ENCODE peak calls at places on chromosomes 7 and 10, in eight cellular contexts. S, F, E, Z, I, V, R and N are unnamed samples.

GRCh38 chr7:106167439-106168136 is 55.5 kb upstream of the SYPL1 start:
- DNase-seq in S (no peak), F (no peak), E (no peak), Z (no peak), I (no peak), V (peak; percentile 75), R (no peak), N (no peak)

GRCh38 chr10:131979336-131979735 is 2.4 kb downstream of the BNIP3 start:
- DNase-seq in S (no peak), F (no peak), E (no peak), Z (no peak), I (no peak), V (no peak), R (no peak), N (no peak)

GRCh38 chr7:1883031-1883761 is 213.1 kb downstream of the ELFN1 start:
- DNase-seq in S (no peak), F (no peak), E (no peak), Z (peak; percentile 13), I (peak; percentile 80), V (peak; percentile 96), R (no peak), N (peak; percentile 53)

GRCh38 chr7:81743665-81744064 is 26.2 kb downstream of the HGF start:
- DNase-seq in S (no peak), F (no peak), E (no peak), Z (no peak), I (no peak), V (no peak), R (no peak), N (no peak)

GRCh38 chr7:38179719-38180333 is 1.8 kb downstream of the STARD3NL start:
- DNase-seq in S (no peak), F (no peak), E (no peak), Z (no peak), I (no peak), V (no peak), R (no peak), N (no peak)

GRCh38 chr10:6737758-6738463 is 157.8 kb upstream of the PRKCQ start:
- DNase-seq in S (no peak), F (no peak), E (no peak), Z (no peak), I (peak; percentile 69), V (no peak), R (no peak), N (no peak)

GRCh38 chr7:37534893-37535610 is 86.4 kb upstream of the ELMO1 start:
- DNase-seq in S (no peak), F (no peak), E (no peak), Z (no peak), I (no peak), V (no peak), R (no peak), N (no peak)

GRCh38 chr10:21052072-21052708 is 155.1 kb upstream of the NEBL start:
- DNase-seq in S (no peak), F (no peak), E (no peak), Z (no peak), I (no peak), V (peak; percentile 82), R (no peak), N (no peak)

GRCh38 chr10:80191589-80192270 is 13.6 kb downstream of the ANXA11 start:
- DNase-seq in S (no peak), F (no peak), E (no peak), Z (no peak), I (peak; percentile 88), V (no peak), R (no peak), N (no peak)

GRCh38 chr7:100829150-100829716 is 1.9 kb upstream of the EPHB4 start:
- DNase-seq in S (no peak), F (peak; percentile 63), E (peak; percentile 86), Z (no peak), I (no peak), V (no peak), R (no peak), N (no peak)

GRCh38 chr10:12801214-12802087 is 200.1 kb downstream of the CCDC3 start:
- DNase-seq in S (no peak), F (no peak), E (no peak), Z (no peak), I (peak; percentile 47), V (no peak), R (no peak), N (no peak)

GRCh38 chr7:100398239-100398638 is 25.0 kb downstream of the PILRA start:
- DNase-seq in S (no peak), F (no peak), E (no peak), Z (no peak), I (no peak), V (no peak), R (no peak), N (no peak)

GRCh38 chr7:123958186-123958703 is 33.2 kb downstream of the SPAM1 start:
- DNase-seq in S (no peak), F (no peak), E (no peak), Z (no peak), I (peak; percentile 85), V (no peak), R (no peak), N (no peak)

GRCh38 chr7:16926283-16926682 is 44.5 kb upstream of the AGR3 start:
- DNase-seq in S (no peak), F (peak; percentile 25), E (no peak), Z (no peak), I (peak; percentile 52), V (peak; percentile 78), R (no peak), N (no peak)

GRCh38 chr7:29684787-29685650 is 121.3 kb upstream of the WIPF3 start:
- DNase-seq in S (peak; percentile 34), F (peak; percentile 83), E (peak; percentile 87), Z (peak; percentile 1), I (peak; percentile 51), V (peak; percentile 1), R (peak; percentile 59), N (no peak)

GRCh38 chr7:6276911-6277408 is 4.5 kb upstream of the CYTH3 start:
- DNase-seq in S (no peak), F (no peak), E (no peak), Z (no peak), I (peak; percentile 32), V (no peak), R (no peak), N (no peak)

GRCh38 chr7:21099955-21100354 is 313.3 kb upstream of the SP8 start:
- DNase-seq in S (no peak), F (no peak), E (no peak), Z (no peak), I (peak; percentile 51), V (no peak), R (no peak), N (no peak)

GRCh38 chr10:124036746-124037145 is 56.7 kb downstream of the CHST15 start:
- DNase-seq in S (no peak), F (no peak), E (no peak), Z (no peak), I (no peak), V (no peak), R (no peak), N (no peak)

GRCh38 chr7:135240446-135240845 is 6.8 kb downstream of the STRA8 start:
- DNase-seq in S (no peak), F (no peak), E (peak; percentile 36), Z (no peak), I (no peak), V (no peak), R (no peak), N (no peak)

GRCh38 chr7:41134242-41134872 is 568.5 kb downstream of the INHBA start:
- DNase-seq in S (no peak), F (no peak), E (no peak), Z (no peak), I (peak; percentile 40), V (peak; percentile 19), R (no peak), N (no peak)

GRCh38 chr10:4359003-4359402 is 467.0 kb upstream of the AKR1E2 start:
- DNase-seq in S (no peak), F (no peak), E (no peak), Z (no peak), I (peak; percentile 88), V (no peak), R (no peak), N (no peak)

GRCh38 chr7:35761882-35762720 is 38.8 kb upstream of the SEPTIN7 start:
- DNase-seq in S (no peak), F (no peak), E (no peak), Z (peak; percentile 19), I (peak; percentile 49), V (no peak), R (no peak), N (peak; percentile 44)

GRCh38 chr10:101055416-101055815 is 6.4 kb upstream of the KAZALD1 start:
- DNase-seq in S (no peak), F (no peak), E (no peak), Z (no peak), I (no peak), V (no peak), R (no peak), N (no peak)

GRCh38 chr7:157271315-157271990 is 65.4 kb upstream of the DNAJB6 start:
- DNase-seq in S (no peak), F (no peak), E (no peak), Z (peak; percentile 40), I (peak; percentile 61), V (no peak), R (no peak), N (no peak)

GRCh38 chr7:102306916-102307677 is 20.4 kb downstream of the SH2B2 start:
- DNase-seq in S (no peak), F (peak; percentile 51), E (no peak), Z (no peak), I (peak; percentile 43), V (peak; percentile 94), R (no peak), N (no peak)

GRCh38 chr7:150631866-150632864 is at the start of gene GIMAP6:
- DNase-seq in S (no peak), F (no peak), E (no peak), Z (no peak), I (no peak), V (peak; percentile 71), R (no peak), N (no peak)

GRCh38 chr10:44262551-44263251 is 122.2 kb downstream of the CXCL12 start:
- DNase-seq in S (no peak), F (no peak), E (no peak), Z (no peak), I (no peak), V (no peak), R (no peak), N (no peak)

GRCh38 chr7:85829817-85830432 is 643.1 kb upstream of the SEMA3D start:
- DNase-seq in S (no peak), F (no peak), E (no peak), Z (no peak), I (peak; percentile 11), V (no peak), R (no peak), N (no peak)

GRCh38 chr7:101470668-101471067 is 108.0 kb downstream of the COL26A1 start:
- DNase-seq in S (no peak), F (no peak), E (no peak), Z (no peak), I (no peak), V (no peak), R (no peak), N (no peak)

GRCh38 chr10:71212249-71213126 is at the start of gene UNC5B:
- DNase-seq in S (no peak), F (peak; percentile 93), E (peak; percentile 86), Z (no peak), I (peak; percentile 53), V (peak; percentile 72), R (peak; percentile 91), N (no peak)

GRCh38 chr7:92156976-92157375 is 22.0 kb downstream of the LRRD1 start:
- DNase-seq in S (no peak), F (no peak), E (no peak), Z (no peak), I (no peak), V (no peak), R (no peak), N (no peak)

GRCh38 chr7:104938741-104939390 is 75.1 kb upstream of the KMT2E start:
- DNase-seq in S (no peak), F (no peak), E (no peak), Z (no peak), I (no peak), V (no peak), R (no peak), N (no peak)

GRCh38 chr7:46165281-46165680 is 244.2 kb upstream of the IGFBP3 start:
- DNase-seq in S (no peak), F (no peak), E (no peak), Z (no peak), I (peak; percentile 65), V (no peak), R (no peak), N (no peak)

GRCh38 chr10:119256030-119256429 is 48.7 kb downstream of the GRK5 start:
- DNase-seq in S (no peak), F (no peak), E (no peak), Z (no peak), I (no peak), V (no peak), R (no peak), N (no peak)